ENCODE peak calls at places on chromosomes 5 and 9, in four cellular contexts. L is cardiac muscle cell, H is PC-3, A is psoas muscle. T is an unnamed sample.

GRCh38 chr5:124583469-124584350 is 162.7 kb downstream of the ZNF608 start:
- DNase-seq in L (no peak), H (peak), A (no peak), T (peak)

GRCh38 chr5:81391-82021 is 10.5 kb upstream of the PLEKHG4B start:
- DNase-seq in L (no peak), H (no peak), A (no peak), T (no peak)

GRCh38 chr5:141875795-141876627 is 2.2 kb downstream of the PCDH1 start:
- DNase-seq in L (peak), H (peak), A (no peak), T (peak)

GRCh38 chr9:134669556-134669955 is 28.0 kb downstream of the COL5A1 start:
- DNase-seq in L (no peak), H (no peak), A (peak), T (no peak)

GRCh38 chr9:136463578-136463977 is 19.3 kb downstream of the SEC16A start:
- DNase-seq in L (no peak), H (no peak), A (no peak), T (no peak)

GRCh38 chr5:30849801-30850370 is 343.6 kb upstream of the CDH6 start:
- DNase-seq in L (no peak), H (peak), A (no peak), T (peak)

GRCh38 chr9:75088646-75089368 is 493 bp downstream of the OSTF1 start:
- DNase-seq in L (peak), H (peak), A (peak), T (peak)

GRCh38 chr5:106047341-106047740 is 1623.4 kb downstream of the EFNA5 start:
- DNase-seq in L (no peak), H (peak), A (no peak), T (peak)

GRCh38 chr5:64292611-64293215 is 127.1 kb downstream of the RNF180 start:
- DNase-seq in L (no peak), H (no peak), A (no peak), T (no peak)

GRCh38 chr5:128470663-128471062 is 67.4 kb downstream of the FBN2 start:
- DNase-seq in L (no peak), H (no peak), A (no peak), T (peak)

GRCh38 chr9:81588148-81588874 is 101.0 kb downstream of the TLE1 start:
- DNase-seq in L (no peak), H (peak), A (no peak), T (peak)

GRCh38 chr9:90132866-90133265 is 509.8 kb downstream of the DIRAS2 start:
- DNase-seq in L (no peak), H (no peak), A (no peak), T (no peak)

GRCh38 chr5:103562453-103563157 is at the start of gene NUDT12:
- DNase-seq in L (peak), H (peak), A (peak), T (peak)

GRCh38 chr5:759111-759741 is 25.3 kb downstream of the ZDHHC11B start:
- DNase-seq in L (no peak), H (peak), A (peak), T (peak)

GRCh38 chr5:78235289-78235688 is 59.2 kb downstream of the AP3B1 start:
- DNase-seq in L (no peak), H (no peak), A (no peak), T (peak)

GRCh38 chr5:82174128-82174918 is 103.8 kb downstream of the RPS23 start:
- DNase-seq in L (peak), H (peak), A (peak), T (peak)

GRCh38 chr5:103273952-103274351 is 15.4 kb downstream of the MACIR start:
- DNase-seq in L (no peak), H (peak), A (no peak), T (no peak)

GRCh38 chr9:20906326-20906725 is 125.1 kb downstream of the HACD4 start:
- DNase-seq in L (no peak), H (no peak), A (no peak), T (no peak)

GRCh38 chr9:7342229-7342628 is 457.3 kb downstream of the DMAC1 start:
- DNase-seq in L (no peak), H (no peak), A (no peak), T (no peak)

GRCh38 chr9:112327718-112328450 is 5.5 kb downstream of the PTBP3 start:
- DNase-seq in L (no peak), H (no peak), A (no peak), T (peak)

GRCh38 chr5:151255621-151256286 is 2.8 kb downstream of the GM2A start:
- DNase-seq in L (no peak), H (no peak), A (no peak), T (no peak)

GRCh38 chr9:81771606-81772005 is 82.3 kb upstream of the TLE1 start:
- DNase-seq in L (no peak), H (peak), A (no peak), T (no peak)

GRCh38 chr5:2001300-2001699 is 118.6 kb upstream of the IRX4 start:
- DNase-seq in L (no peak), H (no peak), A (no peak), T (no peak)

GRCh38 chr5:2005101-2006041 is 122.6 kb upstream of the IRX4 start:
- DNase-seq in L (no peak), H (no peak), A (no peak), T (no peak)

GRCh38 chr5:2006193-2006970 is 123.7 kb upstream of the IRX4 start:
- DNase-seq in L (no peak), H (no peak), A (no peak), T (no peak)

GRCh38 chr5:2003206-2003605 is 120.5 kb upstream of the IRX4 start:
- DNase-seq in L (no peak), H (no peak), A (no peak), T (no peak)

GRCh38 chr5:2003690-2004365 is 121.1 kb upstream of the IRX4 start:
- DNase-seq in L (no peak), H (no peak), A (no peak), T (no peak)
- H3K4me3 ChIP-seq in L (no peak), H (no peak), A (no peak), T (no peak)

DNA sequence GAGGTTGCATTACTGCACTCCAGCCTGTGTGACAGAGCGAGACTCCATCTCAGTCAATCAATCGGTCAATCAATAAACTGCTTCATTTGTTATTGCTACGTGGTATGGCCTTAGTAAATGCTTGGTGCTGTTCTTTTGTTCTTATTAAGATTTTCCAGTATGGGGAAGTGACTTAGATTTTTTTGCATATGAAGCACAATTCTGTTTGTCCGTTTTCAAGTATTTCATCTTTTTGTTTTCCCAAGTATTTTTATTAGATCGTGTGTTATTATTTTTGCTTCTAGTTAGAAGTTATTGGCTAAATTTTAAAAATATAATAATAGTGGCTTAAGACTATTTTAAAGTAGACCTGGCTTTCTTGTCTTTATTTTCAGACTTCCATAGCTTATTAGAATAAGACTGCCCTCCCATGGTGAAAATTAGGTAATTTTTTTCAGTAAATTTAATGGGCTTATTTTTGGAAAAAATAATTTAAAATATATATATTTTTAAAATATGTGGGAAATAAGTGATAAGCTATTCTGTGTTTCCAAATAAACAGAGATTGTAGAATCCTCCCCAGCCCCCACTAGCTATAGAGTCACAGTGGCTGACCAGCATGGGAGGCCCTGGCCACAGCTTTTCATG is 14.7 kb upstream of the OMD start:
- DNase-seq in L (no peak), H (peak), A (no peak), T (peak)
- TF ChIP-seq CTCF in L (peak), H (peak), A (peak), T (no peak)

DNA sequence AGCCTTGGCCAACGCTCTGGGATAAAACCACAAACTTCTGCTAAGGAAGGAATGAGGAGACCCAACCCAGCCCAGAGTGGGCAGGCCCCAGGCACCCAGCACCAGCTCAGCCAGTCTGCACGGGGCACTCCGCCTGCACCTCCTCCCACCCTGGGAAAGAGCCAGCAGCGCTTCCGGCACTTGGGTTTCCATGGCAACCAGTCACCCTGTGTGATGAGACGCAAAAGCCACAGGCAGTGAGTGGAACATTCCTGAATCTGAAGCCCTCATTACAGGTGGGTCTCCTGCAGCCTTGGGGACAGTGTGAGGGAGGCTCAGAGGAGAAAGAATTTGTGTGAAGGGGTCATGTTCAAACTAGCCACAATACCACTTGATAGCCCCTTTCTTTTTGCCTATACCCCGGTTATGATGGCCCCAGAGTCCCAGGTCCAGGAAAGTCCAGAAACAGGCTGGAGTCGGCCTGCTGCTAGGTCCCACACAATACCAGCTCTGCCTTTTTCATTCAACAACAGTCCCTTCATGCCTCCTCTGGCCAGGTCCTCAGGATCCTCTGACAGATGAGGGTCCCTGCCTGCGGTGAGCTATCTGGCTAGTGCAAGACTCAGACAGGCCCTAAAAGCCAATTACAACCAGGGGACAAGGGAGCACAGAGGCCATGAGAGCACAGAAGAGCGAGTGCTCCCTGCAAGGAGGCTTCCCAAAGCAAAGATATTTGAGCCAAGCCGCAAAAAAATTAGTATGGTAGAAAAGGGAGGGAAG is 85.0 kb upstream of the ZBTB43 start:
- DNase-seq in L (peak), H (peak), A (peak), T (peak)
- H3K4me3 ChIP-seq in L (no peak), H (no peak), A (no peak), T (no peak)

GRCh38 chr9:114046237-114046755 is 31.8 kb downstream of the AMBP start:
- DNase-seq in L (no peak), H (peak), A (no peak), T (peak)

GRCh38 chr9:114046876-114047275 is 31.2 kb downstream of the AMBP start:
- DNase-seq in L (no peak), H (peak), A (no peak), T (peak)

GRCh38 chr9:114049453-114050225 is 28.5 kb downstream of the AMBP start:
- DNase-seq in L (no peak), H (no peak), A (no peak), T (no peak)

GRCh38 chr9:114048533-114049452 is 29.3 kb downstream of the AMBP start:
- DNase-seq in L (no peak), H (no peak), A (no peak), T (no peak)

DNA sequence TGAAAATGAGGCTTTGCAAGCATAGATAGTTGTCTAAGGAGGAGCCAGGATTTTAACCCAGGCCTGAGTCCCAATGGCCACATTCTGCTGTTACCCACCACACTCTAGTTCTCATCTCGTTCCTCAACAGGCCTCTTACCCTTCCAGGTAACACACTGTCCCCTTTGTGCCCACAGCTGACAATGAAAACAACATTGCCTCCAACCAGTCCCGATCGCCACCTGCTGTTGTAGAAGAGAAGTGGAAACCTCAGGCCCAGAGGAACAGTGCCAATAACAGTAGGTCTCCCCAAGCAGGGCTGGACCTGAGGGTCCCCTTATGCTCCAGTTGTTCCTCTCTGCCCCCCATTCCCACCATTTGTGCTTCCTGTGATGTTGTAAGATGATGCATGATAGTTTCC is 30.4 kb downstream of the AMBP start:
- DNase-seq in L (peak), H (peak), A (no peak), T (peak)
- TF ChIP-seq CTCF in L (peak), H (peak), A (no peak), T (peak)

DNA sequence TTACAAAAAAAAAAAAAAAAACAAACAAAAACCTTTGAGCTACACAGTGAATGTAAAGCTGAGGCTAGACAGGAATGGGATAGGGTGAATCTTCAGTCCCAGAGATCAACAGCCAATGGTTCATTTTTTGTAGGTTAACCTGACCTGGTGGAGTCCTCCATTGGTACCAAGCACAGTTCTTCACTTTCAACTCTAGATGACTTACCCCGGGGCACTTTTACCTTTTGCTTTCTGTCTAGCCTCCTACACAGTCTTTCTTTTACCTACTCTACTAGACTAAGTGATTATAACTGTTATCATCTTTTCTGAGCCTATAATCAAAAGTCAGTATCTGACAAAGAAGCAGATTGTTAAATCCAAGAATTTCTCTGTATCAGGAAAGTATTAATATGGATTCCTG is 50.9 kb downstream of the ANXA2R start:
- DNase-seq in L (no peak), H (no peak), A (no peak), T (no peak)
- H3K4me3 ChIP-seq in L (no peak), H (no peak), A (no peak), T (no peak)

DNA sequence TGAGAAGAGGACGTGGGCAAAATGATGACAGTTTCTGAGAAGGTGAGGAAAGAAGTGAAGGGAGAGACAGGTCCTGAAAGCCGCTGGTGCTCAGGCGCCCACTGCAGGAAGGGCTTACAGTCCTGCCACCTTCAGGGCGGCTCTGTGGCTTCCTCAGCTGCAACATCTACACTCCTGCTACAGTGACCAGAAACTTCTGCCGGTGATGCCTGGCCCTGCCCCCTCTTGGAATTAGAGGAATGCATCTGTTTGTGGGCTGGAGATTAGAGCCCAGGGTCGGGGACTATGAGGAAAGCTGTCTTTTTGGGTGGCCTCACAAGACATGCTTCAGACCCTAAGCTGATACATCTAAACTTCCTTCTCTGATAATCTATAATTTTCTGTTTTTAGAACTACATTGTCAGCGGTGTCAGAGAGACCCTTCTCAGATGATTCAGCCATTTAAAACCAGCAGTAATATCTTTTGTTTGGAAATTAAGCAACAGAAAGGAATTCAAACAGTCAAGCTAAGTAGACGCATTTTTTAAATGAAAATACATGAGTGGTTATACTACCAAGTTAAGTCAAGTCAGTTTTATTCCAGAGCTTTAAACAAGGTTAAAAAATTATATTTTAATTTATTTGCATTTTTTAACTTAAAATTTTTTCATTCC is 30.4 kb downstream of the PRDM6 start:
- DNase-seq in L (peak), H (no peak), A (no peak), T (no peak)
- TF ChIP-seq CTCF in L (peak), H (no peak), A (no peak), T (peak)

T was measured in bronchial epithelial cell.